ENCODE peak calls at places on chromosomes 13 and 19, in eight cellular contexts. X is EL, W is NCI-H1092, U is esophagus squamous epithelium, M is cardiac fibroblast, G is non-pigmented ciliary epithelial cell, O is Calu3, Q is amygdala. K is an unnamed sample.

GRCh38 chr19:7772752-7773291 is 9.8 kb downstream of the CLEC4M start:
- DNase-seq in O (no peak), M (peak; percentile 20), G (no peak), X (no peak), Q (no peak), W (no peak), U (no peak), K (no peak)

GRCh38 chr13:29540334-29540733 is 55.2 kb downstream of the SLC7A1 start:
- DNase-seq in O (no peak), X (no peak), M (no peak), G (no peak), U (no peak), W (no peak), Q (no peak), K (no peak)

GRCh38 chr19:7386308-7386707 is 37.6 kb downstream of the ARHGEF18 start:
- DNase-seq in G (no peak), O (no peak), Q (no peak), X (no peak), W (no peak), M (no peak), U (no peak), K (no peak)

GRCh38 chr19:15421136-15421535 is 2.3 kb upstream of the AKAP8L start:
- DNase-seq in M (no peak), W (no peak), X (no peak), Q (no peak), O (no peak), U (no peak), G (no peak), K (no peak)

GRCh38 chr19:6811906-6812305 is 39.4 kb downstream of the VAV1 start:
- DNase-seq in G (peak; percentile 5), U (no peak), M (peak; percentile 88), X (peak; percentile 72), W (no peak), Q (no peak), O (peak; percentile 41), K (peak; percentile 18)

GRCh38 chr13:80473695-80474094 is 132.8 kb upstream of the SPRY2 start:
- DNase-seq in U (no peak), M (peak; percentile 88), O (no peak), Q (no peak), G (peak; percentile 50), X (peak; percentile 8), W (no peak), K (no peak)

GRCh38 chr13:30835442-30835841 is 70.6 kb upstream of the MEDAG start:
- DNase-seq in X (no peak), O (no peak), W (no peak), Q (no peak), G (no peak), M (peak; percentile 24), U (no peak), K (no peak)

GRCh38 chr19:16886305-16886880 is 2.4 kb upstream of the F2RL3 start:
- DNase-seq in U (no peak), G (no peak), X (peak; percentile 57), O (no peak), W (no peak), M (peak; percentile 81), Q (no peak), K (peak; percentile 51)

GRCh38 chr13:19178901-19179593 is 2.6 kb downstream of the TUBA3C start:
- DNase-seq in Q (no peak), W (no peak), G (no peak), U (no peak), M (no peak), O (no peak), X (no peak), K (no peak)

GRCh38 chr13:67735651-67736050 is 505.5 kb upstream of the PCDH9 start:
- DNase-seq in W (no peak), M (no peak), Q (no peak), O (no peak), X (no peak), G (no peak), U (no peak), K (no peak)

GRCh38 chr19:48154003-48154402 is 16.1 kb downstream of the LIG1 start:
- DNase-seq in O (no peak), Q (no peak), M (peak; percentile 13), U (no peak), X (no peak), W (no peak), G (no peak), K (no peak)

GRCh38 chr13:113656831-113657671 is 947 bp downstream of the ATP4B start:
- DNase-seq in Q (no peak), X (no peak), W (no peak), M (no peak), G (no peak), O (no peak), U (no peak), K (no peak)

GRCh38 chr13:79435549-79435948 is 29.5 kb upstream of the RBM26 start:
- DNase-seq in G (no peak), M (peak; percentile 71), X (peak; percentile 84), U (no peak), O (no peak), W (no peak), Q (no peak), K (peak; percentile 82)

GRCh38 chr19:3360494-3361383 is 5.6 kb upstream of the NFIC start:
- DNase-seq in O (no peak), G (no peak), X (peak; percentile 38), Q (no peak), U (no peak), M (peak; percentile 51), W (no peak), K (no peak)

GRCh38 chr13:44052843-44053607 is 173.3 kb downstream of the LACC1 start:
- DNase-seq in G (peak; percentile 68), U (no peak), M (peak; percentile 28), Q (no peak), X (peak; percentile 55), O (no peak), W (no peak), K (no peak)

GRCh38 chr13:25881946-25882574 is 169.8 kb downstream of the SHISA2 start:
- DNase-seq in G (peak; percentile 28), W (peak; percentile 69), O (no peak), U (no peak), M (no peak), X (peak; percentile 24), Q (no peak), K (no peak)

GRCh38 chr13:110044521-110045200 is 258.3 kb upstream of the IRS2 start:
- DNase-seq in O (no peak), U (no peak), X (no peak), Q (no peak), W (peak; percentile 64), G (no peak), M (peak; percentile 54), K (peak; percentile 77)

GRCh38 chr13:67943116-67943515 is 713.0 kb upstream of the PCDH9 start:
- DNase-seq in M (no peak), O (no peak), U (no peak), G (no peak), Q (no peak), W (no peak), X (no peak), K (no peak)

GRCh38 chr19:51185069-51185867 is 39.6 kb upstream of the CD33 start:
- DNase-seq in G (no peak), W (no peak), Q (no peak), X (no peak), O (no peak), M (no peak), U (no peak), K (no peak)

GRCh38 chr19:49739933-49740332 is 23.2 kb downstream of the TSKS start:
- DNase-seq in X (no peak), W (no peak), U (no peak), O (no peak), M (no peak), Q (no peak), G (no peak), K (no peak)

GRCh38 chr13:62387642-62388041 is 972.0 kb upstream of the PCDH20 start:
- DNase-seq in M (no peak), U (no peak), X (no peak), O (no peak), Q (no peak), W (no peak), G (no peak), K (no peak)

GRCh38 chr13:23805015-23805583 is 84.1 kb downstream of the MIPEP start:
- DNase-seq in U (no peak), O (no peak), W (no peak), G (no peak), M (no peak), X (no peak), Q (no peak), K (no peak)

GRCh38 chr19:57583521-57584416 is at the start of gene ZIK1:
- DNase-seq in Q (peak; percentile 82), X (peak; percentile 93), G (peak; percentile 63), M (peak; percentile 93), U (peak; percentile 51), O (no peak), W (peak; percentile 85), K (peak; percentile 70)

GRCh38 chr13:75251188-75251587 is 230.8 kb downstream of the TBC1D4 start:
- DNase-seq in O (no peak), U (no peak), G (no peak), W (no peak), X (no peak), M (peak; percentile 63), Q (no peak), K (no peak)

K was measured in GM04503.